ENCODE peak calls at places on chromosome 20, in five cellular contexts. N is activated T-cell treated with anti-CD3 and anti-CD28 coated beads for 1 hour, C is iris pigment epithelial cell, G is epithelial cell of esophagus, W is astrocyte of the hippocampus. L is an unnamed sample.
A peak's percentile ranks its signal among the peaks of the same experiment; 100 is the strongest.

GRCh38 chr20:51138576-51138975 is 115.7 kb upstream of the KCNG1 start:
- DNase-seq in N (no peak), C (no peak), G (no peak), W (no peak), L (no peak)

GRCh38 chr20:33832113-33832853 is 21.1 kb downstream of the CHMP4B start:
- DNase-seq in N (no peak), C (no peak), G (no peak), W (peak; percentile 85), L (no peak)

GRCh38 chr20:33119725-33120720 is 40.6 kb downstream of the BPIFB4 start:
- DNase-seq in N (no peak), C (no peak), G (peak; percentile 18), W (no peak), L (no peak)

GRCh38 chr20:55540486-55540885 is 464.8 kb downstream of the CBLN4 start:
- DNase-seq in N (no peak), C (no peak), G (peak; percentile 84), W (no peak), L (no peak)

GRCh38 chr20:5947276-5947675 is 3.1 kb downstream of the TRMT6 start:
- DNase-seq in N (no peak), C (peak; percentile 29), G (peak; percentile 15), W (no peak), L (no peak)

GRCh38 chr20:48722737-48723191 is 105.0 kb downstream of the PREX1 start:
- DNase-seq in N (no peak), C (peak; percentile 11), G (no peak), W (peak; percentile 65), L (peak; percentile 32)

GRCh38 chr20:41135187-41135887 is 2.0 kb upstream of the PLCG1 start:
- DNase-seq in N (peak; percentile 55), C (peak; percentile 20), G (peak; percentile 65), W (peak; percentile 60), L (peak; percentile 72)

GRCh38 chr20:37939701-37940151 is 36.8 kb downstream of the VSTM2L start:
- DNase-seq in N (no peak), C (no peak), G (no peak), W (no peak), L (no peak)

GRCh38 chr20:11394145-11394833 is 523.4 kb upstream of the BTBD3 start:
- DNase-seq in N (no peak), C (peak; percentile 97), G (peak; percentile 92), W (peak; percentile 62), L (no peak)

GRCh38 chr20:17967595-17968365 is 814 bp downstream of the SNX5 start:
- DNase-seq in N (no peak), C (peak; percentile 75), G (peak; percentile 39), W (peak; percentile 31), L (no peak)

GRCh38 chr20:32702706-32703425 is 29.1 kb upstream of the C20orf203 start:
- DNase-seq in N (no peak), C (no peak), G (no peak), W (no peak), L (no peak)

GRCh38 chr20:18404172-18404571 is 62.7 kb downstream of the DZANK1 start:
- DNase-seq in N (no peak), C (no peak), G (peak; percentile 24), W (peak; percentile 26), L (no peak)

GRCh38 chr20:58818585-58819285 is 32.0 kb downstream of the GNAS-AS1 start:
- DNase-seq in N (no peak), C (peak; percentile 85), G (peak; percentile 62), W (peak; percentile 92), L (no peak)

L was measured in hepatocyte.